ENCODE peak calls at places on chromosomes 12 and 14, in seven cellular contexts. One of them, this sample, is unnamed.

GRCh38 chr12:94879542-94879941 is 124.0 kb downstream of the NDUFA12 start:
- DNase-seq in PC-9: no peak
- DNase-seq in stomach: no peak
- DNase-seq in astrocyte of the cerebellum: no peak
- DNase-seq in coronary artery: no peak
- DNase-seq in esophagus squamous epithelium: no peak
- DNase-seq in kidney epithelial cell: no peak
- DNase-seq in this sample: no peak

GRCh38 chr14:92473947-92474535 is 39.5 kb upstream of the RIN3 start:
- DNase-seq in esophagus squamous epithelium: no peak
- DNase-seq in coronary artery: no peak
- DNase-seq in astrocyte of the cerebellum: no peak
- DNase-seq in kidney epithelial cell: no peak
- DNase-seq in PC-9: no peak
- DNase-seq in stomach: peak; percentile 21
- DNase-seq in this sample: no peak

GRCh38 chr14:93957751-93958566 is 18.4 kb downstream of the ASB2 start:
- DNase-seq in kidney epithelial cell: no peak
- DNase-seq in esophagus squamous epithelium: no peak
- DNase-seq in PC-9: no peak
- DNase-seq in astrocyte of the cerebellum: no peak
- DNase-seq in coronary artery: no peak
- DNase-seq in stomach: no peak
- DNase-seq in this sample: no peak

GRCh38 chr14:102777711-102778615 is 714 bp downstream of the TRAF3 start:
- DNase-seq in stomach: no peak
- DNase-seq in kidney epithelial cell: no peak
- DNase-seq in coronary artery: no peak
- DNase-seq in esophagus squamous epithelium: no peak
- DNase-seq in PC-9: peak; percentile 46
- DNase-seq in astrocyte of the cerebellum: peak; percentile 8
- DNase-seq in this sample: no peak

GRCh38 chr12:56103066-56103711 is 1.2 kb upstream of the PA2G4 start:
- DNase-seq in astrocyte of the cerebellum: no peak
- DNase-seq in kidney epithelial cell: no peak
- DNase-seq in coronary artery: no peak
- DNase-seq in esophagus squamous epithelium: no peak
- DNase-seq in PC-9: no peak
- DNase-seq in stomach: no peak
- DNase-seq in this sample: no peak

GRCh38 chr14:30053103-30053502 is 125.5 kb upstream of the PRKD1 start:
- DNase-seq in kidney epithelial cell: no peak
- DNase-seq in esophagus squamous epithelium: no peak
- DNase-seq in stomach: no peak
- DNase-seq in PC-9: no peak
- DNase-seq in astrocyte of the cerebellum: no peak
- DNase-seq in coronary artery: no peak
- DNase-seq in this sample: no peak

GRCh38 chr12:104458645-104459555 is 2.2 kb downstream of the CHST11 start:
- DNase-seq in PC-9: peak; percentile 37
- DNase-seq in esophagus squamous epithelium: no peak
- DNase-seq in stomach: no peak
- DNase-seq in coronary artery: no peak
- DNase-seq in kidney epithelial cell: no peak
- DNase-seq in astrocyte of the cerebellum: no peak
- DNase-seq in this sample: no peak

GRCh38 chr12:497501-498160 is 37.9 kb downstream of the B4GALNT3 start:
- DNase-seq in PC-9: no peak
- DNase-seq in esophagus squamous epithelium: no peak
- DNase-seq in coronary artery: no peak
- DNase-seq in kidney epithelial cell: no peak
- DNase-seq in stomach: peak; percentile 23
- DNase-seq in astrocyte of the cerebellum: no peak
- DNase-seq in this sample: no peak

GRCh38 chr14:75282166-75282547 is 3.5 kb downstream of the FOS start:
- DNase-seq in astrocyte of the cerebellum: no peak
- DNase-seq in kidney epithelial cell: no peak
- DNase-seq in PC-9: no peak
- DNase-seq in esophagus squamous epithelium: no peak
- DNase-seq in stomach: no peak
- DNase-seq in coronary artery: no peak
- DNase-seq in this sample: no peak

DNA sequence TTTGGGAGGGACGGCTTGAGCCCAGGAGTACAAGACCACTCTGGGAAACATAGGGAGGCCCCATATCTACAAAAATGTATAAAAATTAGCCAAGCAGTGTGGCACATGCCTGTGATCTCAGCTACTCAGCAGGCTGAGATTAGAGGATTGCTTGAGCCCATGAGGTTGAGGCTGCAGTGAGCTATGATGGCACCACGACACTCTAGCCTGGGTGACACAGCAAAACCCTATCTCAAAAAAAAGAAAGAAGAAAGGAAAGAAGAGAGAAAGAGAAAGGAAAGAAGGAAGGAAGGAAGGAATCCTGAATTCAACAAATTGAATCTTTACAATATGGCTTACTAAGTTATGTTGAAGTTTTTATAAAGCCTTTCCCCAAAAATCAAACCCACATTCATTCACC is 2.1 kb downstream of the KIF21A start:
- DNase-seq in PC-9: no peak
- DNase-seq in coronary artery: no peak
- DNase-seq in esophagus squamous epithelium: no peak
- DNase-seq in astrocyte of the cerebellum: no peak
- DNase-seq in kidney epithelial cell: no peak
- DNase-seq in stomach: no peak
- DNase-seq in this sample: no peak
- H3K4me3 ChIP-seq in PC-9: peak overlapping the region; percentile 99
- H3K4me3 ChIP-seq in coronary artery: no peak overlapping the region
- H3K4me3 ChIP-seq in esophagus squamous epithelium: peak overlapping the region; percentile 88
- H3K4me3 ChIP-seq in astrocyte of the cerebellum: no peak overlapping the region
- H3K4me3 ChIP-seq in kidney epithelial cell: no peak overlapping the region
- H3K4me3 ChIP-seq in stomach: no peak overlapping the region
- H3K4me3 ChIP-seq in this sample: no peak overlapping the region

GRCh38 chr12:72141381-72141780 is 130.8 kb upstream of the TRHDE start:
- DNase-seq in esophagus squamous epithelium: no peak
- DNase-seq in stomach: no peak
- DNase-seq in PC-9: no peak
- DNase-seq in kidney epithelial cell: no peak
- DNase-seq in coronary artery: no peak
- DNase-seq in astrocyte of the cerebellum: no peak
- DNase-seq in this sample: no peak

GRCh38 chr12:72144553-72144952 is 127.6 kb upstream of the TRHDE start:
- DNase-seq in PC-9: no peak
- DNase-seq in esophagus squamous epithelium: no peak
- DNase-seq in coronary artery: no peak
- DNase-seq in stomach: no peak
- DNase-seq in astrocyte of the cerebellum: no peak
- DNase-seq in kidney epithelial cell: no peak
- DNase-seq in this sample: no peak

GRCh38 chr12:72136792-72137191 is 135.4 kb upstream of the TRHDE start:
- DNase-seq in PC-9: no peak
- DNase-seq in kidney epithelial cell: no peak
- DNase-seq in coronary artery: no peak
- DNase-seq in esophagus squamous epithelium: no peak
- DNase-seq in astrocyte of the cerebellum: no peak
- DNase-seq in stomach: no peak
- DNase-seq in this sample: no peak

GRCh38 chr12:72134934-72135333 is 137.2 kb upstream of the TRHDE start:
- DNase-seq in kidney epithelial cell: no peak
- DNase-seq in stomach: no peak
- DNase-seq in esophagus squamous epithelium: no peak
- DNase-seq in PC-9: no peak
- DNase-seq in astrocyte of the cerebellum: no peak
- DNase-seq in coronary artery: no peak
- DNase-seq in this sample: no peak

GRCh38 chr12:72139411-72139810 is 132.8 kb upstream of the TRHDE start:
- DNase-seq in esophagus squamous epithelium: no peak
- DNase-seq in stomach: no peak
- DNase-seq in PC-9: no peak
- DNase-seq in astrocyte of the cerebellum: no peak
- DNase-seq in coronary artery: no peak
- DNase-seq in kidney epithelial cell: no peak
- DNase-seq in this sample: no peak
- TF ChIP-seq CTCF in esophagus squamous epithelium: no peak
- TF ChIP-seq CTCF in stomach: no peak
- TF ChIP-seq CTCF in PC-9: no peak
- TF ChIP-seq CTCF in astrocyte of the cerebellum: no peak
- TF ChIP-seq CTCF in coronary artery: no peak
- TF ChIP-seq CTCF in kidney epithelial cell: no peak
- TF ChIP-seq CTCF in this sample: no peak

GRCh38 chr14:71985538-71986234 is 53.5 kb downstream of the RGS6 start:
- DNase-seq in PC-9: no peak
- DNase-seq in coronary artery: no peak
- DNase-seq in esophagus squamous epithelium: no peak
- DNase-seq in astrocyte of the cerebellum: no peak
- DNase-seq in kidney epithelial cell: no peak
- DNase-seq in stomach: no peak
- DNase-seq in this sample: peak; percentile 21
- H3K4me3 ChIP-seq in PC-9: no peak overlapping the region
- H3K4me3 ChIP-seq in coronary artery: peak overlapping the region; percentile 19
- H3K4me3 ChIP-seq in esophagus squamous epithelium: no peak overlapping the region
- H3K4me3 ChIP-seq in astrocyte of the cerebellum: no peak overlapping the region
- H3K4me3 ChIP-seq in kidney epithelial cell: no peak overlapping the region
- H3K4me3 ChIP-seq in stomach: no peak overlapping the region
- H3K4me3 ChIP-seq in this sample: no peak overlapping the region

GRCh38 chr12:19223018-19223417 is 93.5 kb downstream of the PLEKHA5 start:
- DNase-seq in stomach: no peak
- DNase-seq in coronary artery: no peak
- DNase-seq in astrocyte of the cerebellum: no peak
- DNase-seq in kidney epithelial cell: no peak
- DNase-seq in PC-9: no peak
- DNase-seq in esophagus squamous epithelium: no peak
- DNase-seq in this sample: peak; percentile 52
- TF ChIP-seq CTCF in stomach: no peak
- TF ChIP-seq CTCF in coronary artery: no peak
- TF ChIP-seq CTCF in astrocyte of the cerebellum: peak; percentile 19
- TF ChIP-seq CTCF in kidney epithelial cell: no peak
- TF ChIP-seq CTCF in PC-9: peak; percentile 45
- TF ChIP-seq CTCF in esophagus squamous epithelium: peak; percentile 13
- TF ChIP-seq CTCF in this sample: peak; percentile 38

GRCh38 chr12:109881752-109882151 is 1.4 kb upstream of the GLTP start:
- DNase-seq in astrocyte of the cerebellum: no peak
- DNase-seq in stomach: no peak
- DNase-seq in esophagus squamous epithelium: no peak
- DNase-seq in coronary artery: no peak
- DNase-seq in PC-9: no peak
- DNase-seq in kidney epithelial cell: no peak
- DNase-seq in this sample: no peak
- H3K4me3 ChIP-seq in astrocyte of the cerebellum: no peak overlapping the region
- H3K4me3 ChIP-seq in stomach: no peak overlapping the region
- H3K4me3 ChIP-seq in esophagus squamous epithelium: no peak overlapping the region
- H3K4me3 ChIP-seq in coronary artery: no peak overlapping the region
- H3K4me3 ChIP-seq in PC-9: no peak overlapping the region
- H3K4me3 ChIP-seq in kidney epithelial cell: no peak overlapping the region
- H3K4me3 ChIP-seq in this sample: no peak overlapping the region

GRCh38 chr14:66401447-66402095 is 84.6 kb upstream of the CCDC196 start:
- DNase-seq in coronary artery: no peak
- DNase-seq in astrocyte of the cerebellum: no peak
- DNase-seq in PC-9: no peak
- DNase-seq in kidney epithelial cell: no peak
- DNase-seq in stomach: no peak
- DNase-seq in esophagus squamous epithelium: no peak
- DNase-seq in this sample: no peak
- TF ChIP-seq CTCF in coronary artery: no peak
- TF ChIP-seq CTCF in astrocyte of the cerebellum: peak; percentile 44
- TF ChIP-seq CTCF in PC-9: peak; percentile 81
- TF ChIP-seq CTCF in kidney epithelial cell: peak; percentile 70
- TF ChIP-seq CTCF in stomach: no peak
- TF ChIP-seq CTCF in esophagus squamous epithelium: peak; percentile 28
- TF ChIP-seq CTCF in this sample: peak; percentile 51

DNA sequence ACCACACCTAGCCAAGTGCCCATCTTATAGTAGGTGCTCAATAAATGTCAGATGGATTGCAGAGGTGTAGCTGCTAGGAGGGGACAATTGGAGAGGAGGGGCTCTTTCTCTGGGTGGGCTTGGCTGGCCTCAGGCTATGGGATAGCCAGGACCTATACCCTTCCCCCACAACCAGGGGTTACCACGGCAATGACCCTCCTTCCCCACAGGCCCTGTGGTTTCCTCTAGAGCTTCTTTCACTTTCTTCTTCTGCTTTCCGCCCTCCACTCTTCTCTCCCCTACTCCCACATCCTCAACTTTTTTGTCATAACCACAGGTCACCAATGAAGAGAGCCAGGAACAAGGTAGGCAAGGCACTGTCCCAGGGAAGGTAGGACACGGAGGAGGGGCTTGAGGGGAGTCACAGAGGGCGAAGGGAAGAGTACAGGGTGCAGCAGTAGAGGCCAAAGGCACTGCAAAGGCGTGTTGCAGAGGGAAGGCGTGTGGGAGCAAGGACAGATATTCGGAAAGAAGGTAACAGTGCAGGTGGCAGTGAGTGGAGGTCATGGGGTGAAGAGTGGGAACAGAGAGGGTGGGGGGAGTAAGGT is 1.9 kb upstream of the ITGB7 start:
- DNase-seq in stomach: no peak
- DNase-seq in kidney epithelial cell: no peak
- DNase-seq in coronary artery: no peak
- DNase-seq in PC-9: no peak
- DNase-seq in esophagus squamous epithelium: no peak
- DNase-seq in astrocyte of the cerebellum: no peak
- DNase-seq in this sample: no peak
- H3K4me3 ChIP-seq in stomach: no peak overlapping the region
- H3K4me3 ChIP-seq in kidney epithelial cell: no peak overlapping the region
- H3K4me3 ChIP-seq in coronary artery: no peak overlapping the region
- H3K4me3 ChIP-seq in PC-9: no peak overlapping the region
- H3K4me3 ChIP-seq in esophagus squamous epithelium: no peak overlapping the region
- H3K4me3 ChIP-seq in astrocyte of the cerebellum: no peak overlapping the region
- H3K4me3 ChIP-seq in this sample: no peak overlapping the region

DNA sequence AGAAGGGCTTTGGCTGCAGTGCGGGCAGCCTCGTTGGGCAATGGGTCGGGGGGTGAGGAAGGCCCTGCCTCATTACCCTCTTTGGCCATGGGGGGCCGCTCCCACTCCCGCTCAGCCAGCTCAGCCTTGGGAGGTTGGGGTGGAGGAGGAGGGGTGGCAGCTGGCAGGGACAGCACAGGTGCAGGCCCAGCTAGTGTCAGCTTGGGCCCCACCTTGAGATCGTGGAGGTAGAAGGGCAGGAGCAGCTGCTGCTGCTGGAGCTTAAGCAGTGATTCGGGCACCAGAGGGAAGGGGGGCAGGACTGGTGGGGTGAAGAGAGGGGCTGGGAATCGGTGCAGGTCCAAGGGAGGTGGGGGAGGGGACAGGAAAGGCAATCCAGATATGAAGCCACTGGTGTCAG is 26.0 kb downstream of the ZFHX2 start:
- DNase-seq in coronary artery: no peak
- DNase-seq in esophagus squamous epithelium: no peak
- DNase-seq in PC-9: no peak
- DNase-seq in kidney epithelial cell: no peak
- DNase-seq in stomach: no peak
- DNase-seq in astrocyte of the cerebellum: no peak
- DNase-seq in this sample: no peak
- TF ChIP-seq CTCF in coronary artery: no peak
- TF ChIP-seq CTCF in esophagus squamous epithelium: no peak
- TF ChIP-seq CTCF in PC-9: no peak
- TF ChIP-seq CTCF in kidney epithelial cell: no peak
- TF ChIP-seq CTCF in stomach: no peak
- TF ChIP-seq CTCF in astrocyte of the cerebellum: no peak
- TF ChIP-seq CTCF in this sample: no peak

GRCh38 chr14:104086210-104086660 is 735 bp downstream of the ASPG start:
- DNase-seq in PC-9: no peak
- DNase-seq in coronary artery: peak; percentile 71
- DNase-seq in astrocyte of the cerebellum: no peak
- DNase-seq in stomach: no peak
- DNase-seq in esophagus squamous epithelium: no peak
- DNase-seq in kidney epithelial cell: no peak
- DNase-seq in this sample: no peak
- H3K4me3 ChIP-seq in PC-9: no peak overlapping the region
- H3K4me3 ChIP-seq in coronary artery: peak overlapping the region; percentile 75
- H3K4me3 ChIP-seq in astrocyte of the cerebellum: no peak overlapping the region
- H3K4me3 ChIP-seq in stomach: no peak overlapping the region
- H3K4me3 ChIP-seq in esophagus squamous epithelium: no peak overlapping the region
- H3K4me3 ChIP-seq in kidney epithelial cell: no peak overlapping the region
- H3K4me3 ChIP-seq in this sample: no peak overlapping the region